ENCODE peak calls at places on chromosomes 6 and 20, in six cellular contexts. Y is transverse colon, C is heart left ventricle, U is right lobe of liver, P is HL-60, Q is psoas muscle. I is an unnamed sample.

GRCh38 chr20:24584078-24584477 is 114.6 kb downstream of the SYNDIG1 start:
- DNase-seq in Y (no peak), C (no peak), U (no peak), P (no peak), Q (no peak), I (no peak)

GRCh38 chr6:125357515-125358256 is 55.9 kb upstream of the HDDC2 start:
- DNase-seq in Y (peak; percentile 39), C (peak; percentile 52), U (no peak), P (no peak), Q (no peak), I (no peak)

GRCh38 chr6:122401104-122401503 is 1.7 kb downstream of the HSF2 start:
- DNase-seq in Y (no peak), C (no peak), U (no peak), P (no peak), Q (no peak), I (no peak)

GRCh38 chr6:80540700-80541099 is 434.2 kb downstream of the BCKDHB start:
- DNase-seq in Y (no peak), C (no peak), U (no peak), P (no peak), Q (no peak), I (no peak)

GRCh38 chr6:33201147-33201545 is 479 bp downstream of the SLC39A7 start:
- DNase-seq in Y (no peak), C (no peak), U (no peak), P (no peak), Q (no peak), I (no peak)

GRCh38 chr6:168376811-168377480 is 57.4 kb upstream of the DACT2 start:
- DNase-seq in Y (no peak), C (no peak), U (no peak), P (no peak), Q (peak; percentile 13), I (no peak)

GRCh38 chr20:58310291-58310782 is 822 bp downstream of the RAB22A start:
- DNase-seq in Y (no peak), C (no peak), U (no peak), P (no peak), Q (no peak), I (no peak)

GRCh38 chr20:48574383-48574782 is 253.4 kb downstream of the PREX1 start:
- DNase-seq in Y (no peak), C (no peak), U (no peak), P (no peak), Q (no peak), I (no peak)

GRCh38 chr20:56949318-56949717 is 317.1 kb downstream of the BMP7 start:
- DNase-seq in Y (no peak), C (no peak), U (no peak), P (no peak), Q (no peak), I (no peak)

GRCh38 chr20:59772931-59773913 is 160.2 kb downstream of the SYCP2 start:
- DNase-seq in Y (peak; percentile 71), C (no peak), U (no peak), P (no peak), Q (no peak), I (no peak)

GRCh38 chr6:151289399-151290007 is 49.7 kb downstream of the AKAP12 start:
- DNase-seq in Y (no peak), C (no peak), U (no peak), P (peak; percentile 16), Q (no peak), I (no peak)

GRCh38 chr6:138800377-138801150 is 4.7 kb downstream of the ECT2L start:
- DNase-seq in Y (no peak), C (no peak), U (no peak), P (no peak), Q (no peak), I (no peak)

GRCh38 chr6:169556238-169556637 is 145.6 kb downstream of the WDR27 start:
- DNase-seq in Y (no peak), C (no peak), U (no peak), P (no peak), Q (no peak), I (no peak)

GRCh38 chr20:7094438-7094997 is 327.0 kb downstream of the BMP2 start:
- DNase-seq in Y (peak; percentile 41), C (no peak), U (no peak), P (peak; percentile 7), Q (no peak), I (no peak)

GRCh38 chr6:108676555-108676954 is 115.8 kb downstream of the FOXO3 start:
- DNase-seq in Y (no peak), C (no peak), U (no peak), P (no peak), Q (no peak), I (no peak)

GRCh38 chr6:56944651-56945050 is 10.3 kb upstream of the BEND6 start:
- DNase-seq in Y (no peak), C (no peak), U (no peak), P (no peak), Q (no peak), I (no peak)

GRCh38 chr20:44465001-44465560 is 10.6 kb upstream of the TTPAL start:
- DNase-seq in Y (peak; percentile 63), C (no peak), U (peak; percentile 92), P (no peak), Q (no peak), I (no peak)

GRCh38 chr6:34079899-34080298 is 66.0 kb downstream of the GRM4 start:
- DNase-seq in Y (no peak), C (no peak), U (no peak), P (no peak), Q (no peak), I (no peak)

GRCh38 chr20:11140359-11140758 is 466.6 kb upstream of the JAG1 start:
- DNase-seq in Y (no peak), C (no peak), U (no peak), P (no peak), Q (no peak), I (no peak)

GRCh38 chr6:73694711-73695411 is 1.1 kb upstream of the CD109 start:
- DNase-seq in Y (no peak), C (no peak), U (no peak), P (no peak), Q (no peak), I (no peak)

GRCh38 chr20:32626859-32627636 is 41.9 kb upstream of the NOL4L start:
- DNase-seq in Y (peak; percentile 24), C (no peak), U (no peak), P (no peak), Q (no peak), I (peak; percentile 65)

GRCh38 chr6:43509142-43509983 is 783 bp downstream of the LRRC73 start:
- DNase-seq in Y (no peak), C (no peak), U (no peak), P (no peak), Q (no peak), I (no peak)

GRCh38 chr6:129364037-129364436 is 345.9 kb downstream of the ARHGAP18 start:
- DNase-seq in Y (no peak), C (no peak), U (no peak), P (no peak), Q (no peak), I (no peak)

GRCh38 chr6:72894091-72894490 is 272.2 kb downstream of the KCNQ5 start:
- DNase-seq in Y (no peak), C (no peak), U (no peak), P (no peak), Q (no peak), I (no peak)

GRCh38 chr6:38861957-38862401 is 146.9 kb downstream of the DNAH8 start:
- DNase-seq in Y (no peak), C (no peak), U (no peak), P (no peak), Q (no peak), I (no peak)

GRCh38 chr6:168280020-168280898 is 39.3 kb downstream of the DACT2 start:
- DNase-seq in Y (no peak), C (no peak), U (peak; percentile 36), P (no peak), Q (no peak), I (no peak)

GRCh38 chr20:45187693-45188092 is 13.0 kb downstream of the PI3 start:
- DNase-seq in Y (no peak), C (no peak), U (no peak), P (no peak), Q (no peak), I (no peak)

GRCh38 chr6:166007349-166008263 is 160.0 kb downstream of the TBXT start:
- DNase-seq in Y (peak; percentile 54), C (peak; percentile 71), U (no peak), P (no peak), Q (peak; percentile 55), I (no peak)

GRCh38 chr6:75211920-75212590 is 6.2 kb upstream of the COL12A1 start:
- DNase-seq in Y (peak; percentile 30), C (no peak), U (no peak), P (no peak), Q (no peak), I (no peak)

GRCh38 chr20:60957621-60958020 is 294.4 kb upstream of the CDH4 start:
- DNase-seq in Y (no peak), C (no peak), U (no peak), P (no peak), Q (no peak), I (no peak)

GRCh38 chr20:12925214-12925755 is 83.5 kb upstream of the SPTLC3 start:
- DNase-seq in Y (peak; percentile 44), C (peak; percentile 33), U (no peak), P (peak; percentile 24), Q (no peak), I (peak; percentile 19)

GRCh38 chr6:160042788-160043301 is 74.0 kb downstream of the IGF2R start:
- DNase-seq in Y (no peak), C (no peak), U (no peak), P (no peak), Q (no peak), I (no peak)
- H3K27ac ChIP-seq in Y (no peak overlapping the region), C (peak overlapping the region; percentile 32), U (peak overlapping the region; percentile 90), P (no peak overlapping the region), Q (peak overlapping the region; percentile 59), I (no peak overlapping the region)

GRCh38 chr6:42448391-42448790 is 3.3 kb downstream of the TRERF1 start:
- DNase-seq in Y (no peak), C (no peak), U (no peak), P (peak; percentile 45), Q (no peak), I (no peak)
- H3K27ac ChIP-seq in Y (peak overlapping the region; percentile 89), C (peak overlapping the region; percentile 62), U (no peak overlapping the region), P (peak overlapping the region; percentile 87), Q (no peak overlapping the region), I (no peak overlapping the region)

GRCh38 chr20:53850318-53850717 is 220.1 kb downstream of the BCAS1 start:
- DNase-seq in Y (no peak), C (no peak), U (no peak), P (no peak), Q (no peak), I (no peak)
- H3K27ac ChIP-seq in Y (no peak overlapping the region), C (no peak overlapping the region), U (no peak overlapping the region), P (no peak overlapping the region), Q (no peak overlapping the region), I (no peak overlapping the region)

DNA sequence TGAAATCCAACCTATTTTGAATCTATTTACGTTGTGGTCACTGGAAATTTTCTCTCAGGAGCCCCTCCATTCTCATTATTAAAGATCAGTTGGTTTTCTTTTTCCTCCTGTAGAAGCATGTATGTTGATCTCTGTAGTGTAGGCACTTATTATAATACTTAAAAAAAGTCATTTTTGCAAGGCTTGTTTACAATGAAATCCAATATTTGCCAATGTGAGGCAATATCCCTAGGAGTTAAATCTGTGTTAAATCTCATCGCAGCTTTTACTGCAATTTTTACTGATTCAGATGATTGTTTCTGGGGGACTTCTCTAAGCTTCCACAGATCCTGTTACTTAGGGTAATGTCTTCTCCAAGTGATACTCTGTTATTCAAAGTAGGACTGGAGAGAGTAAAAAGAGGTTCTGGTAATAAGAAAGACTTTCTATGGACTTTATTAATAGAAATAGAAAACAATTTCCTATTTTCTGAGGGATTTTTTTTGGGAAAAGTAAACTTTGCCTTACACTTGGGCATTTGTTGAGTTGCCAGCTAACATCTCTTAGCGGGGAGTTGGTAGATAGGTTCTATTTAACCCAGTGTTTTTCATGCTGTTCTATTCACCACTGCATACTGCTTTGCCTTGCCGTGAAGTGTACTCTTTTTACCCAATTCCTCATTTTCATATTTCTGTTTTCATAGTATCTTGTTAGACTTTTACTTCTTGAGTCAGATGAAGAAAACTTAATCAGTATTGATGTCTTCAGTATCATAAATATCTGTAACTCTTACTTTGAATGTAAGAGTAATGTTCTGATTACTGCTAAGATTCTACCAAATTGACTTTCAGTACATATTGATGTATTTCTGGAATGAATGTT is 48.6 kb downstream of the CDKAL1 start:
- DNase-seq in Y (no peak), C (no peak), U (no peak), P (no peak), Q (no peak), I (no peak)
- H3K27ac ChIP-seq in Y (no peak overlapping the region), C (no peak overlapping the region), U (no peak overlapping the region), P (no peak overlapping the region), Q (no peak overlapping the region), I (no peak overlapping the region)